ENCODE peak calls at places on chromosomes 12 and 14, in seven cellular contexts. D is GM12878, H is K562, Y is SK-N-SH, N is H1, S is GM12892, O is HepG2. U is an unnamed sample.

GRCh38 chr12:128325646-128326045 is 58.7 kb downstream of the TMEM132C start:
- DNase-seq in D (no peak), H (no peak), Y (no peak), N (no peak), S (no peak), O (no peak), U (no peak)

GRCh38 chr12:6226002-6226700 is 26.0 kb downstream of the CD9 start:
- DNase-seq in D (no peak), H (no peak), Y (no peak), N (no peak), S (no peak), O (peak; percentile 77), U (no peak)

GRCh38 chr12:121626853-121627623 is 708 bp downstream of the ORAI1 start:
- DNase-seq in D (no peak), H (peak; percentile 67), Y (peak; percentile 84), N (peak; percentile 77), S (no peak), O (peak; percentile 44), U (no peak)

GRCh38 chr12:12915654-12916053 is 24.3 kb downstream of the GPRC5A start:
- DNase-seq in D (no peak), H (no peak), Y (no peak), N (peak; percentile 64), S (no peak), O (no peak), U (no peak)

GRCh38 chr14:85416771-85417170 is 113.2 kb upstream of the FLRT2 start:
- DNase-seq in D (no peak), H (no peak), Y (no peak), N (no peak), S (no peak), O (no peak), U (no peak)

GRCh38 chr14:86935241-86935640 is 1057.7 kb downstream of the GALC start:
- DNase-seq in D (no peak), H (no peak), Y (no peak), N (no peak), S (no peak), O (no peak), U (no peak)

GRCh38 chr14:81517798-81518398 is 15.8 kb downstream of the SEL1L start:
- DNase-seq in D (no peak), H (no peak), Y (no peak), N (no peak), S (no peak), O (peak; percentile 66), U (no peak)

GRCh38 chr12:108731105-108731865 is at the start of gene CORO1C:
- DNase-seq in D (peak; percentile 90), H (peak; percentile 95), Y (peak; percentile 97), N (peak; percentile 100), S (peak; percentile 87), O (peak; percentile 92), U (peak; percentile 88)

GRCh38 chr14:67514203-67514607 is 18.9 kb upstream of the PLEKHH1 start:
- DNase-seq in D (no peak), H (no peak), Y (peak; percentile 44), N (no peak), S (no peak), O (no peak), U (no peak)

GRCh38 chr12:117596968-117597367 is 235.5 kb upstream of the NOS1 start:
- DNase-seq in D (no peak), H (no peak), Y (no peak), N (no peak), S (no peak), O (no peak), U (no peak)

GRCh38 chr14:94313991-94314655 is 9.0 kb downstream of the SERPINA6 start:
- DNase-seq in D (no peak), H (no peak), Y (no peak), N (no peak), S (no peak), O (no peak), U (no peak)

GRCh38 chr14:51210594-51210993 is 29.5 kb upstream of the TMX1 start:
- DNase-seq in D (no peak), H (no peak), Y (no peak), N (no peak), S (no peak), O (no peak), U (no peak)

GRCh38 chr14:61644185-61644584 is 51.1 kb upstream of the HIF1A start:
- DNase-seq in D (no peak), H (no peak), Y (no peak), N (no peak), S (no peak), O (no peak), U (no peak)

GRCh38 chr12:53483225-53483978 is 15.9 kb downstream of the MAP3K12 start:
- DNase-seq in D (no peak), H (no peak), Y (no peak), N (no peak), S (no peak), O (no peak), U (no peak)

GRCh38 chr12:91988076-91988475 is 157.6 kb downstream of the BTG1 start:
- DNase-seq in D (no peak), H (no peak), Y (no peak), N (no peak), S (no peak), O (no peak), U (no peak)

GRCh38 chr12:19752712-19753111 is 313.4 kb downstream of the AEBP2 start:
- DNase-seq in D (no peak), H (no peak), Y (no peak), N (no peak), S (no peak), O (no peak), U (no peak)

GRCh38 chr12:65879878-65880277 is 55.6 kb downstream of the HMGA2 start:
- DNase-seq in D (no peak), H (no peak), Y (no peak), N (no peak), S (no peak), O (no peak), U (no peak)

GRCh38 chr14:102833341-102833740 is 56.1 kb downstream of the TRAF3 start:
- DNase-seq in D (no peak), H (no peak), Y (no peak), N (no peak), S (no peak), O (no peak), U (no peak)

GRCh38 chr12:53476769-53477209 is 22.5 kb downstream of the MAP3K12 start:
- DNase-seq in D (no peak), H (peak; percentile 43), Y (peak; percentile 67), N (no peak), S (no peak), O (no peak), U (no peak)

GRCh38 chr12:25690996-25691864 is 138.1 kb upstream of the LMNTD1 start:
- DNase-seq in D (no peak), H (no peak), Y (no peak), N (no peak), S (no peak), O (no peak), U (no peak)

GRCh38 chr12:18345021-18345735 is 83.9 kb downstream of the PIK3C2G start:
- DNase-seq in D (no peak), H (no peak), Y (no peak), N (no peak), S (no peak), O (no peak), U (no peak)

DNA sequence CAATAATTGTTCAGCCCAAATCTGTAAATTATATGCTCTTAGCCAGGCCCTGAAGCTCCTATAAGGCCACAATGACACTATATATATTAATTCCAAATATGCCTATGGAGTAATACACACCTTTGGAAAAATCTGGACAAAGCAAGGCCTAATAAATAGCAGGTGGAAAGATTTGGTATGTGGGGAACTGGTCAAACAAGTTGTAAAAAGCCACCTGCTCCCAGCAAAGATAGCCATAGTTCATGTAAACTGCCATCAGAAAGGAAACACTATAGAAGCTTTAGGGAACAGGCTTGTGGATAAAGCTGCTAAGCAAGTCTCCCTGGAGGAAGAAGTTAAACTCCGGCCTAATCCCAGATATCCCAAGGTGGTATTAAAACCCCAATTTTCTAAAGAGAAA is 29.7 kb downstream of the PRMT8 start:
- DNase-seq in D (no peak), H (no peak), Y (no peak), N (peak; percentile 8), S (no peak), O (no peak), U (no peak)
- TF ChIP-seq TAF1 in D (no peak), H (no peak), Y (no peak), N (no peak), S (no peak), O (no peak), U (no peak)

GRCh38 chr12:64218597-64218996 is 3.5 kb downstream of the KICS2 start:
- DNase-seq in D (peak; percentile 9), H (peak; percentile 13), Y (no peak), N (no peak), S (no peak), O (no peak), U (no peak)

GRCh38 chr12:64220046-64220445 is 2.0 kb downstream of the KICS2 start:
- DNase-seq in D (no peak), H (no peak), Y (no peak), N (no peak), S (no peak), O (no peak), U (no peak)

GRCh38 chr12:64219135-64219534 is 3.0 kb downstream of the KICS2 start:
- DNase-seq in D (no peak), H (peak; percentile 16), Y (no peak), N (no peak), S (no peak), O (no peak), U (no peak)

GRCh38 chr12:64222011-64222765 is at the start of gene KICS2:
- DNase-seq in D (peak; percentile 69), H (peak; percentile 92), Y (peak; percentile 93), N (peak; percentile 92), S (peak; percentile 79), O (peak; percentile 82), U (peak; percentile 80)

GRCh38 chr12:64221656-64222010 is 463 bp downstream of the KICS2 start:
- DNase-seq in D (peak; percentile 9), H (peak; percentile 72), Y (peak; percentile 80), N (peak; percentile 91), S (no peak), O (peak; percentile 82), U (no peak)
- TF ChIP-seq TAF1 in D (no peak), H (no peak), Y (no peak), N (no peak), S (no peak), O (no peak), U (no peak)

GRCh38 chr14:57889245-57889644 is 23.4 kb upstream of the SLC35F4 start:
- DNase-seq in D (no peak), H (no peak), Y (no peak), N (no peak), S (no peak), O (no peak), U (no peak)
- TF ChIP-seq TAF1 in D (no peak), H (no peak), Y (no peak), N (no peak), S (no peak), O (no peak), U (no peak)

GRCh38 chr12:95836630-95837239 is 22.0 kb upstream of the SNRPF start:
- DNase-seq in D (no peak), H (no peak), Y (no peak), N (no peak), S (no peak), O (no peak), U (no peak)

GRCh38 chr12:95834572-95834971 is 24.2 kb upstream of the SNRPF start:
- DNase-seq in D (no peak), H (no peak), Y (no peak), N (no peak), S (no peak), O (no peak), U (no peak)

GRCh38 chr12:95836185-95836609 is 22.6 kb upstream of the SNRPF start:
- DNase-seq in D (no peak), H (no peak), Y (peak; percentile 21), N (no peak), S (no peak), O (no peak), U (no peak)

GRCh38 chr12:95837240-95838038 is 21.3 kb upstream of the SNRPF start:
- DNase-seq in D (no peak), H (no peak), Y (no peak), N (no peak), S (no peak), O (no peak), U (no peak)

GRCh38 chr12:95838125-95838524 is 20.6 kb upstream of the SNRPF start:
- DNase-seq in D (no peak), H (no peak), Y (peak; percentile 25), N (no peak), S (no peak), O (peak; percentile 49), U (no peak)
- TF ChIP-seq TAF1 in D (no peak), H (no peak), Y (no peak), N (no peak), S (no peak), O (no peak), U (no peak)